ENCODE peak calls at places on chromosomes 3 and 15, in five cellular contexts. W is GM12878, F is K562, A is NB4, P is endothelial cell of umbilical vein. T is an unnamed sample.

GRCh38 chr15:80876034-80876433 is 96.9 kb downstream of the CEMIP start:
- DNase-seq in W (no peak), A (no peak), F (no peak), P (no peak), T (no peak)

GRCh38 chr15:68802373-68802772 is 18.3 kb downstream of the ANP32A start:
- DNase-seq in W (no peak), A (no peak), F (no peak), P (no peak), T (no peak)

GRCh38 chr3:129077222-129077621 is 16.6 kb downstream of the GP9 start:
- DNase-seq in W (no peak), P (peak), A (no peak), F (no peak), T (peak)

GRCh38 chr3:148079370-148079769 is 618.3 kb upstream of the AGTR1 start:
- DNase-seq in F (no peak), P (no peak), W (no peak), A (no peak), T (no peak)

GRCh38 chr3:155585384-155585783 is 159.5 kb downstream of the PLCH1 start:
- DNase-seq in A (no peak), F (no peak), P (no peak), W (no peak), T (no peak)

GRCh38 chr3:71070497-71071465 is 512.7 kb downstream of the FOXP1 start:
- DNase-seq in P (no peak), W (no peak), F (no peak), A (no peak), T (no peak)

GRCh38 chr3:77773084-77773483 is 733.2 kb downstream of the ROBO2 start:
- DNase-seq in A (no peak), W (no peak), P (no peak), F (no peak), T (no peak)

GRCh38 chr15:28892789-28893610 is 7.2 kb downstream of the APBA2 start:
- DNase-seq in A (no peak), P (no peak), F (no peak), W (no peak), T (no peak)

DNA sequence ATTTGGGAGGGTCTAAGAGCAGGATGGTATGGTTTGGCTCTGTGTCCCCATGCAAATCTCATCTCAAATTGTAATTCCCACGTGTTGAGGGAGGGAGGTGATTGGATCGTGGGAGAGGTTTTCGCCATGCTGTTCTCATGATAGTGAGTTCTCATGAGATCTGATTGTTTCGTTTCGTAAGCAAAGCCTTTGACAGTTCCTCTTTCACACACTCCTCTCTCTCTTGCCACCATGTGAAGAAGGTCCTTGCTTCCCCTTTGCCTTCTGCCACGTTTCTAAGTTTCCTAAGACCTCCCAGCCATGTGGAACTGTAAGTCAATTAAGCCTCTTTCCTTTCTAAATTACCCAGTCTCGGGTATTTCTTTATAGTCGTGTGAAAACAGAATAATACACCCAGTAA is 553.7 kb downstream of the TAFA4 start:
- DNase-seq in W (no peak), F (no peak), A (peak), P (no peak), T (no peak)
- TF ChIP-seq POLR2A in W (no peak), F (no peak), A (no peak), P (no peak), T (no peak)

GRCh38 chr3:36701903-36702374 is 62.4 kb downstream of the DCLK3 start:
- DNase-seq in A (no peak), W (no peak), F (no peak), P (peak), T (peak)
- TF ChIP-seq MYC in A (no peak), W (no peak), F (no peak), P (no peak), T (no peak)

DNA sequence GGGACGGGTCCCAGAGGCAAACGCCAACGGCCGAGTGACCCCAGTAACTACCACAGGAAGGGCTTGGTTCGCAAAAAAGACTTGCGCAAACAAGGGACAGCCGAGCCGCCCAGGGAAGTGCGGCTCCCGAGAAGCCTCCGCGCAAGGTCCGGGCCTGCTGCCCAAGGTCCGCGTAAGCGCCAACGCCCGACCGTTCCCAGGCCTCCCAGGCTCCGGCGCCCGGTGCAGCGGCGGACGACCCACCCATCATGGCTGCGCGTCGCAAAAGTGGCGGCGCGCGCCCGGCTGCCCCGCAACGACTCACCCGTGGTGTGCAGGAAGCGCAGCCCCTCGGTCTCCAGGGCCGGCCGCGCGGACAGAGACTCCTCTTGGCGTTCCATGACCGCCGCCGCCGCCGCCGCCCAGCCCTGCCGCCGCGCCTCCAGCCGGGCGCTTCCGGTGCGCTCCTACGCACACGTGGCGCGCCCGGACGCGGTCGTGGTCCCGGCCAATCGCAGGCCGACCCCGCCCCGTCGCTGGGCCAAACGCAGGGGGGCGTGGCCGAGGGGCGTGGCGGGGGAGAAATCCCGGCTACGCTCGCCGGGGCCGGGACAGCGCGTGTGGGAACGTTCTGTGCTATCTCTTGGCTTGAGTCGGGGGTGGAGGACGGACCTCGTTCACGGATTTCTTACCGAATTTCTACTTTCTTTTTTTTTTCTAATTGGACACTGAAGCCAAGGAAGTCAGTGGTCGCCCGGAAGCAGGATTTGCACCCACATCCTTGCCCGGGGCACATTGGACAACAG is at the start of gene SELENOS:
- DNase-seq in F (peak), W (no peak), A (peak), P (peak), T (peak)
- TF ChIP-seq POLR2A in F (peak), W (peak), A (peak), P (peak), T (peak)

DNA sequence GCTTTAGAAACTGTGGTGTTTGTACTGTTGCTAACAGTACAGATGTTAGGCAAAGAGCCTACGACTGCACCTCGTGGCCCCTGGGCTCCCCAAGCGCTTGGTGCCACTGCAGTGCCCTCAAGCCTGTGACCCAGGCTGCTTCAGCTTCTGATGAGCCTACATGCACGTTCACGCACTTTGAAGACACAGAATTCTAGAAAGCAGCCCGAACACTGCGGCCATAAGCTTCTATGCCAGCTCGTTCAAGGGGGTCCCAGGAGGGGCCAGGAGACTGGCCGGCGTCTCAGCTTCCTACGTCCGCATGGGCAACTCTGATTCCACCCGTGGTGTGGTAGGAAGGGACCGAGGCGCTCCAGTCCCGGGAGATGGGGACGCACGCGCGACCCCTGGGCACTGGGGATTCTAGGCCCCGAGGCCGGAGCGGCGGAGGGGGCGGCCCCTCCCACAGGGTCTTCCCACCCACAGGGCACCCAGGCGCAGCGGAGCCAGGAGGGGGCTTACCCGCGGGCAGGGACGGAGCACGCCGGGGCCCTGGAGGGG is 653 bp downstream of the MYO5C start:
- DNase-seq in F (no peak), W (no peak), A (no peak), P (peak), T (no peak)
- TF ChIP-seq MYC in F (no peak), W (no peak), A (no peak), P (no peak), T (no peak)

DNA sequence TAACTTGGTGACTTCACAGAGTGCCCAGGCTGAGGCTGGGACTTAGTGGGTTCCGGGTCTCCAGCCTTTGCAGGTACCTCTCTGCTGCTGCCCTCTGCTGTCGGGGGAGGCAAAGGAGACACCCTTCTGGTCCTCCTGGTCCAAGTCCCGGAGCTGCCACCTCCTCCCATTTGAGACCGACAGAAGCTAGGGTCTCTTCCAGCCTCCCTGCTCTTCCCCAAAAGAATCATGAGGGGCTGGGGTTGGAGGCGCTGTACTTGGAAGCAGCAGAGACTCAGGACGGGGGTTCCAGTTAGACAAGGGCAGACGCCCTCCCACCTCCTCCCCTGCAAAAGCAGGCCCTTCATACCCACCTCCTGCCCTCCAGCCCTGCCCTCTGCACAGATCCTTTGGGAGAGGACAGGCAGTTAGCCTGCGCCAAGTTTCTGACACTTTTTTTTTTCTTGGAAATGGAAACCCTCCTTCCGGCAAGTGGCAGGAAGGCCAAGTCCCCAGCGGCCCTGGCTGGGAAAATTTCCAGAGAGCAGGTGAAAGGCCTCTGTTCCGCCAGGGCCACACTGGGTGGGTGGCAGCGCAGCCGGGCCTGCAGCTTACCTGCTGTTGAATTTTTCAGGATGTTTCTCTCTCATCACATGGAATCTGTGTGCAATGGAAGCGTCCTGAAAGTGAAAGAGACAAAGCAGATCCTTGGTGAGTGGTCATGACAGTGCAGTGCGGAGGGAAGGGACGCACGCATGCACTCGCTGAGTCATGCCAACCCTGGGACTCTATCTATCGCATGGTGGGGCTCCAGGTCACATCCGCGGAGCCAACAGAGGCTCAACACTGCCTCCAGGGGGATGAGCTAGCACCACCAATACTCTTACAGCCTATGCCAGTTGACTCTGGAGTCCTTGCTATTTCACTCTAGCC is 119.9 kb downstream of the DGKG start:
- DNase-seq in F (peak), W (no peak), P (peak), A (peak), T (peak)
- TF ChIP-seq POLR2A in F (no peak), W (peak), P (no peak), A (no peak), T (peak)

DNA sequence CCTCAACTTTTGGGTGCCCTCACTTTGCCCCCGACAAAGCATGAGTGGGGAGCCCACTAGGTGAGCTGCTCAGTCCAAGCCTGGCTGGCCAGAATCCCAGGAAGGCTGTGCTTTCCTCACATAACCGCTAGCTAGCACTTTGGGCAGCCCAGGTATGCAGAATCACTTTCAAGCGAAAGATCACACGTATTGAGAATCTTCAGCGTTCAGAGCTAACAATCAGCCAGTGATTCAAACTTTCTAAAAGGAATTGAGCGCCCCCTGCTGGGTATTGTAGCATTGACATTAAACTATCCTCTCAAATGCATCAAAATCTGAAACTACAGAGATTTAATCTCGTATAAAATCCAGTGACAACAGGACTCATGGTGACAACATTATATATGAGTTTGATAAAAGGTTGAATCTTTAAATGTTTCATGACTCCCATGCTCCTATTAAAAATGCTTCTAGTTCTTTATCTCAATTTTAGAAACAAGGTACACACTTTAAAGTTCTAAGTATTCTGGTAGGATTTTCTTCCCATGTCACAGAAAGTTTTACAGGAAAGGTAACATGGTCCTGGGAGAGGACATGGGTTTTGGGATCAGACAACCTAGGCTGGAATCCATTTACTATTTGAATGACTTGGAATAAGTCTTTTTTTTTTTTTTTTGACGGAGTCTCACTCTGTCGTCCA is 11.8 kb downstream of the ANAPC13 start:
- DNase-seq in P (peak), A (peak), F (peak), W (no peak), T (peak)
- TF ChIP-seq MYC in P (no peak), A (no peak), F (no peak), W (no peak), T (no peak)

GRCh38 chr3:49029563-49029884 is 326 bp upstream of the IMPDH2 start:
- DNase-seq in W (no peak), F (no peak), P (no peak), A (no peak), T (no peak)
- TF ChIP-seq POLR2A in W (no peak), F (no peak), P (no peak), A (no peak), T (no peak)

GRCh38 chr15:34158355-34158754 is 51.5 kb downstream of the KATNBL1 start:
- DNase-seq in F (no peak), P (no peak), W (no peak), A (no peak), T (no peak)

GRCh38 chr15:34160735-34161134 is 49.2 kb downstream of the KATNBL1 start:
- DNase-seq in F (no peak), P (no peak), W (no peak), A (no peak), T (no peak)

GRCh38 chr15:34155859-34156258 is 54.0 kb downstream of the PGBD4 start:
- DNase-seq in P (no peak), W (no peak), A (no peak), F (no peak), T (no peak)

GRCh38 chr15:34154725-34155204 is 52.9 kb downstream of the PGBD4 start:
- DNase-seq in F (no peak), P (no peak), A (peak), W (no peak), T (peak)
- TF ChIP-seq MYC in F (no peak), P (no peak), A (no peak), W (no peak), T (no peak)